ENCODE peak calls at places on chromosome 3, in five cellular contexts. F, Y, K, G and Q are unnamed samples.

GRCh38 chr3:28860307-28860706 is 420.6 kb upstream of the RBMS3 start:
- DNase-seq in K (no peak), Y (no peak), F (no peak), G (no peak), Q (no peak)

GRCh38 chr3:136733317-136733833 is 18.8 kb downstream of the STAG1 start:
- DNase-seq in Y (no peak), K (no peak), G (no peak), F (no peak), Q (no peak)

GRCh38 chr3:168249539-168250414 is 154.1 kb upstream of the GOLIM4 start:
- DNase-seq in G (no peak), K (no peak), F (peak; percentile 75), Y (peak; percentile 94), Q (no peak)

GRCh38 chr3:159996959-159997358 is 8.3 kb downstream of the IL12A start:
- DNase-seq in F (no peak), K (no peak), Y (no peak), G (no peak), Q (no peak)

GRCh38 chr3:107848516-107848915 is 242.3 kb downstream of the CD47 start:
- DNase-seq in K (no peak), G (no peak), F (no peak), Y (peak; percentile 21), Q (no peak)

GRCh38 chr3:89262561-89262960 is 155.1 kb downstream of the EPHA3 start:
- DNase-seq in K (no peak), Y (no peak), F (no peak), G (no peak), Q (no peak)

GRCh38 chr3:40387895-40388254 is 891 bp downstream of the ENTPD3 start:
- DNase-seq in G (no peak), F (no peak), K (no peak), Y (no peak), Q (no peak)

GRCh38 chr3:195820901-195821300 is 9.2 kb upstream of the MUC4 start:
- DNase-seq in Y (no peak), G (no peak), K (no peak), F (no peak), Q (no peak)

GRCh38 chr3:129490273-129490675 is 38.2 kb upstream of the RHO start:
- DNase-seq in F (peak; percentile 90), Y (peak; percentile 91), K (peak; percentile 17), G (peak; percentile 39), Q (peak; percentile 46)

GRCh38 chr3:186821429-186822367 is 15.4 kb upstream of the RFC4 start:
- DNase-seq in Y (peak; percentile 66), K (no peak), G (peak; percentile 33), F (peak; percentile 81), Q (no peak)

GRCh38 chr3:125129512-125129962 is 73.7 kb upstream of the HEG1 start:
- DNase-seq in Y (peak; percentile 18), K (no peak), G (no peak), F (peak; percentile 99), Q (no peak)

GRCh38 chr3:144968951-144969350 is 997.3 kb downstream of the DIPK2A start:
- DNase-seq in Y (no peak), K (no peak), F (no peak), G (no peak), Q (no peak)

GRCh38 chr3:57444469-57444868 is 99.7 kb downstream of the DNAH12 start:
- DNase-seq in F (no peak), Y (no peak), G (no peak), K (no peak), Q (no peak)

GRCh38 chr3:171369156-171369555 is 91.0 kb downstream of the TNIK start:
- DNase-seq in Y (no peak), F (no peak), K (no peak), G (no peak), Q (no peak)

GRCh38 chr3:4394567-4394966 is 72.5 kb downstream of the SUMF1 start:
- DNase-seq in G (no peak), F (no peak), K (no peak), Y (no peak), Q (no peak)

GRCh38 chr3:128665362-128666021 is 14.9 kb upstream of the RPN1 start:
- DNase-seq in F (no peak), G (no peak), Y (no peak), K (no peak), Q (no peak)

GRCh38 chr3:165406425-165406824 is 210.2 kb upstream of the SLITRK3 start:
- DNase-seq in F (no peak), K (no peak), Y (no peak), G (no peak), Q (no peak)

GRCh38 chr3:190325923-190326322 is 3.7 kb upstream of the CLDN1 start:
- DNase-seq in K (no peak), Y (no peak), F (peak; percentile 58), G (no peak), Q (no peak)

GRCh38 chr3:113094514-113094913 is 103.7 kb downstream of the GTPBP8 start:
- DNase-seq in K (no peak), F (no peak), Y (no peak), G (no peak), Q (no peak)

GRCh38 chr3:170162630-170163029 is 18.9 kb downstream of the PHC3 start:
- DNase-seq in K (no peak), G (no peak), F (peak; percentile 12), Y (no peak), Q (no peak)

GRCh38 chr3:45188714-45189659 is 37.1 kb downstream of the TMEM158 start:
- DNase-seq in G (no peak), K (no peak), F (no peak), Y (no peak), Q (no peak)

GRCh38 chr3:52546111-52546901 is 9.9 kb downstream of the UQCC5 start:
- DNase-seq in F (no peak), K (no peak), Y (no peak), G (no peak), Q (no peak)

GRCh38 chr3:136778865-136779264 is 26.7 kb upstream of the STAG1 start:
- DNase-seq in G (no peak), F (peak; percentile 74), K (no peak), Y (no peak), Q (no peak)

GRCh38 chr3:111796566-111796965 is 62.5 kb upstream of the PHLDB2 start:
- DNase-seq in F (no peak), G (no peak), K (no peak), Y (no peak), Q (no peak)

GRCh38 chr3:3798641-3799113 is 554 bp upstream of the LRRN1 start:
- DNase-seq in G (no peak), F (no peak), K (no peak), Y (no peak), Q (peak; percentile 20)

GRCh38 chr3:110165753-110166152 is 828.4 kb upstream of the DPPA4 start:
- DNase-seq in Y (no peak), K (no peak), F (no peak), G (no peak), Q (no peak)

GRCh38 chr3:136818851-136819783 is at the start of gene SLC35G2:
- DNase-seq in Y (peak; percentile 72), G (peak; percentile 11), F (peak; percentile 80), K (no peak), Q (peak; percentile 63)

GRCh38 chr3:94069242-94069813 is 6.5 kb downstream of the NSUN3 start:
- DNase-seq in Y (peak; percentile 20), K (no peak), G (peak; percentile 15), F (peak; percentile 7), Q (peak; percentile 45)

GRCh38 chr3:14278265-14278798 is 99.7 kb downstream of the LSM3 start:
- DNase-seq in G (no peak), Y (no peak), K (no peak), F (no peak), Q (no peak)

GRCh38 chr3:124599147-124599765 is 131.0 kb upstream of the UMPS start:
- DNase-seq in F (no peak), Y (peak; percentile 72), G (no peak), K (no peak), Q (no peak)

GRCh38 chr3:150546226-150547044 is at the start of the genes EIF2A and SERP1:
- DNase-seq in Y (peak; percentile 100), G (peak; percentile 100), F (peak; percentile 99), K (peak; percentile 96), Q (peak; percentile 99)

GRCh38 chr3:71978150-71978721 is 193.3 kb upstream of the PROK2 start:
- DNase-seq in F (no peak), G (no peak), K (no peak), Y (no peak), Q (no peak)